ENCODE peak calls at places on chromosomes 13 and 19, in seven cellular contexts. One of them, this sample, is unnamed.

GRCh38 chr19:15194938-15195337 is 5.9 kb downstream of the NOTCH3 start:
- DNase-seq in Peyer's patch: no peak
- DNase-seq in psoas muscle: no peak
- DNase-seq in adrenal gland: no peak
- DNase-seq in uterus: no peak
- DNase-seq in endodermal cell: no peak
- DNase-seq in CD8-positive, alpha-beta T cell: no peak
- DNase-seq in this sample: no peak

GRCh38 chr19:53102186-53102585 is 1.0 kb downstream of the ZNF160 start:
- DNase-seq in Peyer's patch: no peak
- DNase-seq in psoas muscle: no peak
- DNase-seq in adrenal gland: no peak
- DNase-seq in uterus: no peak
- DNase-seq in endodermal cell: peak; percentile 55
- DNase-seq in CD8-positive, alpha-beta T cell: no peak
- DNase-seq in this sample: no peak

GRCh38 chr19:6035026-6035425 is 57.1 kb upstream of the RANBP3 start:
- DNase-seq in Peyer's patch: no peak
- DNase-seq in psoas muscle: no peak
- DNase-seq in adrenal gland: peak; percentile 2
- DNase-seq in uterus: no peak
- DNase-seq in endodermal cell: no peak
- DNase-seq in CD8-positive, alpha-beta T cell: no peak
- DNase-seq in this sample: no peak

GRCh38 chr19:55069137-55069858 is 6.3 kb upstream of the RDH13 start:
- DNase-seq in Peyer's patch: no peak
- DNase-seq in psoas muscle: peak; percentile 56
- DNase-seq in adrenal gland: no peak
- DNase-seq in uterus: no peak
- DNase-seq in endodermal cell: peak; percentile 94
- DNase-seq in CD8-positive, alpha-beta T cell: no peak
- DNase-seq in this sample: no peak

GRCh38 chr19:29871143-29871542 is 59.4 kb downstream of the CCNE1 start:
- DNase-seq in Peyer's patch: no peak
- DNase-seq in psoas muscle: no peak
- DNase-seq in adrenal gland: no peak
- DNase-seq in uterus: no peak
- DNase-seq in endodermal cell: no peak
- DNase-seq in CD8-positive, alpha-beta T cell: no peak
- DNase-seq in this sample: no peak

GRCh38 chr19:30253581-30253996 is 118.6 kb upstream of the ZNF536 start:
- DNase-seq in Peyer's patch: no peak
- DNase-seq in psoas muscle: no peak
- DNase-seq in adrenal gland: peak; percentile 68
- DNase-seq in uterus: no peak
- DNase-seq in endodermal cell: peak; percentile 76
- DNase-seq in CD8-positive, alpha-beta T cell: no peak
- DNase-seq in this sample: no peak

GRCh38 chr13:20182231-20182846 is 10.4 kb downstream of the GJB2 start:
- DNase-seq in Peyer's patch: no peak
- DNase-seq in psoas muscle: no peak
- DNase-seq in adrenal gland: peak; percentile 63
- DNase-seq in uterus: no peak
- DNase-seq in endodermal cell: peak; percentile 82
- DNase-seq in CD8-positive, alpha-beta T cell: peak; percentile 22
- DNase-seq in this sample: no peak

GRCh38 chr13:73715114-73715909 is 418.9 kb downstream of the KLF12 start:
- DNase-seq in Peyer's patch: peak; percentile 25
- DNase-seq in psoas muscle: no peak
- DNase-seq in adrenal gland: no peak
- DNase-seq in uterus: no peak
- DNase-seq in endodermal cell: no peak
- DNase-seq in CD8-positive, alpha-beta T cell: peak; percentile 54
- DNase-seq in this sample: no peak

GRCh38 chr13:46295531-46296464 is 84.1 kb downstream of the LRRC63 start:
- DNase-seq in Peyer's patch: peak; percentile 62
- DNase-seq in psoas muscle: no peak
- DNase-seq in adrenal gland: peak; percentile 49
- DNase-seq in uterus: no peak
- DNase-seq in endodermal cell: no peak
- DNase-seq in CD8-positive, alpha-beta T cell: peak; percentile 53
- DNase-seq in this sample: no peak

GRCh38 chr19:10961763-10962536 is 1.1 kb downstream of the SMARCA4 start:
- DNase-seq in Peyer's patch: no peak
- DNase-seq in psoas muscle: no peak
- DNase-seq in adrenal gland: no peak
- DNase-seq in uterus: no peak
- DNase-seq in endodermal cell: no peak
- DNase-seq in CD8-positive, alpha-beta T cell: no peak
- DNase-seq in this sample: no peak

GRCh38 chr19:55320844-55321419 is 4.2 kb downstream of the TMEM150B start:
- DNase-seq in Peyer's patch: no peak
- DNase-seq in psoas muscle: no peak
- DNase-seq in adrenal gland: no peak
- DNase-seq in uterus: no peak
- DNase-seq in endodermal cell: no peak
- DNase-seq in CD8-positive, alpha-beta T cell: no peak
- DNase-seq in this sample: no peak

GRCh38 chr13:101144808-101145419 is 271.4 kb downstream of the NALCN start:
- DNase-seq in Peyer's patch: no peak
- DNase-seq in psoas muscle: no peak
- DNase-seq in adrenal gland: peak; percentile 28
- DNase-seq in uterus: no peak
- DNase-seq in endodermal cell: no peak
- DNase-seq in CD8-positive, alpha-beta T cell: no peak
- DNase-seq in this sample: no peak

GRCh38 chr13:98405107-98405571 is 171.8 kb downstream of the STK24 start:
- DNase-seq in Peyer's patch: no peak
- DNase-seq in psoas muscle: no peak
- DNase-seq in adrenal gland: no peak
- DNase-seq in uterus: no peak
- DNase-seq in endodermal cell: peak; percentile 70
- DNase-seq in CD8-positive, alpha-beta T cell: no peak
- DNase-seq in this sample: no peak

GRCh38 chr13:79990048-79990447 is 350.9 kb downstream of the SPRY2 start:
- DNase-seq in Peyer's patch: no peak
- DNase-seq in psoas muscle: no peak
- DNase-seq in adrenal gland: no peak
- DNase-seq in uterus: no peak
- DNase-seq in endodermal cell: no peak
- DNase-seq in CD8-positive, alpha-beta T cell: no peak
- DNase-seq in this sample: no peak

GRCh38 chr19:51125421-51126075 is 842 bp downstream of the SIGLEC9 start:
- DNase-seq in Peyer's patch: no peak
- DNase-seq in psoas muscle: no peak
- DNase-seq in adrenal gland: no peak
- DNase-seq in uterus: no peak
- DNase-seq in endodermal cell: peak; percentile 32
- DNase-seq in CD8-positive, alpha-beta T cell: no peak
- DNase-seq in this sample: no peak

GRCh38 chr19:31096047-31096446 is 253.2 kb downstream of the TSHZ3 start:
- DNase-seq in Peyer's patch: no peak
- DNase-seq in psoas muscle: no peak
- DNase-seq in adrenal gland: no peak
- DNase-seq in uterus: no peak
- DNase-seq in endodermal cell: no peak
- DNase-seq in CD8-positive, alpha-beta T cell: no peak
- DNase-seq in this sample: no peak

GRCh38 chr13:26707122-26708006 is 53.2 kb downstream of the GPR12 start:
- DNase-seq in Peyer's patch: no peak
- DNase-seq in psoas muscle: no peak
- DNase-seq in adrenal gland: peak; percentile 61
- DNase-seq in uterus: no peak
- DNase-seq in endodermal cell: peak; percentile 88
- DNase-seq in CD8-positive, alpha-beta T cell: no peak
- DNase-seq in this sample: no peak

GRCh38 chr19:49862411-49863253 is 4.7 kb downstream of the PNKP start:
- DNase-seq in Peyer's patch: no peak
- DNase-seq in psoas muscle: peak; percentile 61
- DNase-seq in adrenal gland: peak; percentile 50
- DNase-seq in uterus: no peak
- DNase-seq in endodermal cell: peak; percentile 89
- DNase-seq in CD8-positive, alpha-beta T cell: no peak
- DNase-seq in this sample: peak; percentile 31

GRCh38 chr19:29259867-29260281 is 46.9 kb upstream of the UQCRFS1 start:
- DNase-seq in Peyer's patch: no peak
- DNase-seq in psoas muscle: no peak
- DNase-seq in adrenal gland: no peak
- DNase-seq in uterus: no peak
- DNase-seq in endodermal cell: no peak
- DNase-seq in CD8-positive, alpha-beta T cell: no peak
- DNase-seq in this sample: no peak

GRCh38 chr13:39385621-39386231 is 217.3 kb downstream of the LHFPL6 start:
- DNase-seq in Peyer's patch: no peak
- DNase-seq in psoas muscle: no peak
- DNase-seq in adrenal gland: no peak
- DNase-seq in uterus: no peak
- DNase-seq in endodermal cell: no peak
- DNase-seq in CD8-positive, alpha-beta T cell: no peak
- DNase-seq in this sample: no peak

DNA sequence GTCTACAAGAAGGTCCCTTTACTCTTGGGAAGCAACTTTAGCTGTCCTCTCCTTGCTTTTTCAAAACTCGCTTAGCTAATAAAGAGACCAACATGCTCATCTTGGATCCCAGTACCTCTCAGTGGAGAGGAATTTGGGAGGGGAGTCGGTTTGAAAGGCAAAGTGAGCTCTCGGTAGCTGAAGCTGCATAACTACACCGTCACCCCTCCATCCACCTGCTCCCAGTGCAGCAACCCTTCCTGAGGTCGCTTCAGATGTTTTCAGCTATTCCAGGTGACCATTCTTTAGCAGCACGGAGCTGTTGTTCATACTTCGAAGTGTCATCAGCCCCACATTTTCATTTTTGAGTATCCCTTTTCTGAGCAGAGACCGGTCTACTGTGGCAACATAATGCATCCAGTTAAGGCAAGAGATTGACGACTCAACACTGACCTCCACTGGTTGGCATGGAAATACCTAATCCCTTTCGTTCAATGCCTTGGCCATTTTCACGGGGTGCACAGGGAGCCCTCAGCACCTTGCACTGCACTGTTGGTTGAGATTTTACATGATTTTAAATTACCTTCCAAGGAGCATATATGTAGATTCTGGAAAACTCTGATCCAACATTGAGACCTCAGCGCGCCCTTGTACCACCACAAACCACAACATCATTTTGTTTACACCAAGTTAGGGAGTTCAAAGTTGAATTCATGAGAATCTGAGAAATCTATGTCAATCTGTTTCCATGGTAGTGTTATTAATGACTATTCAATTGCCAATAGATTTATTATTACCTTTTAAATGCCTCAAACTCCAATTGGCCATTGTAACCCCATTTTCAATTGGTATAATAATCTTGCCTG is 42.2 kb downstream of the DLEU7 start:
- DNase-seq in Peyer's patch: peak; percentile 59
- DNase-seq in psoas muscle: no peak
- DNase-seq in adrenal gland: peak; percentile 78
- DNase-seq in uterus: peak; percentile 54
- DNase-seq in endodermal cell: peak; percentile 88
- DNase-seq in CD8-positive, alpha-beta T cell: peak; percentile 50
- DNase-seq in this sample: no peak
- H3K4me3 ChIP-seq in Peyer's patch: no peak overlapping the region
- H3K4me3 ChIP-seq in psoas muscle: peak overlapping the region; percentile 30
- H3K4me3 ChIP-seq in adrenal gland: no peak overlapping the region
- H3K4me3 ChIP-seq in uterus: no peak overlapping the region
- H3K4me3 ChIP-seq in endodermal cell: no peak overlapping the region
- H3K4me3 ChIP-seq in CD8-positive, alpha-beta T cell: no peak overlapping the region
- H3K4me3 ChIP-seq in this sample: no peak overlapping the region

GRCh38 chr13:50340146-50340545 is 324.9 kb downstream of the KCNRG start:
- DNase-seq in Peyer's patch: no peak
- DNase-seq in psoas muscle: no peak
- DNase-seq in adrenal gland: no peak
- DNase-seq in uterus: no peak
- DNase-seq in endodermal cell: no peak
- DNase-seq in CD8-positive, alpha-beta T cell: no peak
- DNase-seq in this sample: no peak
- H3K4me1 ChIP-seq in Peyer's patch: no peaks in the 10 kb centered on the region
- H3K4me1 ChIP-seq in psoas muscle: no peaks in the 10 kb centered on the region
- H3K4me1 ChIP-seq in adrenal gland: no peaks in the 10 kb centered on the region
- H3K4me1 ChIP-seq in uterus: no peaks in the 10 kb centered on the region
- H3K4me1 ChIP-seq in endodermal cell: no peaks in the 10 kb centered on the region
- H3K4me1 ChIP-seq in CD8-positive, alpha-beta T cell: no peaks in the 10 kb centered on the region
- H3K4me1 ChIP-seq in this sample: no peaks in the 10 kb centered on the region

GRCh38 chr13:94419304-94419943 is 60.1 kb downstream of the DCT start:
- DNase-seq in Peyer's patch: no peak
- DNase-seq in psoas muscle: no peak
- DNase-seq in adrenal gland: no peak
- DNase-seq in uterus: no peak
- DNase-seq in endodermal cell: no peak
- DNase-seq in CD8-positive, alpha-beta T cell: no peak
- DNase-seq in this sample: no peak

GRCh38 chr13:94414141-94414540 is 65.3 kb downstream of the DCT start:
- DNase-seq in Peyer's patch: no peak
- DNase-seq in psoas muscle: no peak
- DNase-seq in adrenal gland: no peak
- DNase-seq in uterus: no peak
- DNase-seq in endodermal cell: no peak
- DNase-seq in CD8-positive, alpha-beta T cell: no peak
- DNase-seq in this sample: no peak

GRCh38 chr13:94417294-94417693 is 62.2 kb downstream of the DCT start:
- DNase-seq in Peyer's patch: no peak
- DNase-seq in psoas muscle: no peak
- DNase-seq in adrenal gland: no peak
- DNase-seq in uterus: no peak
- DNase-seq in endodermal cell: no peak
- DNase-seq in CD8-positive, alpha-beta T cell: no peak
- DNase-seq in this sample: no peak

GRCh38 chr13:94415484-94415883 is 64.0 kb downstream of the DCT start:
- DNase-seq in Peyer's patch: no peak
- DNase-seq in psoas muscle: no peak
- DNase-seq in adrenal gland: no peak
- DNase-seq in uterus: no peak
- DNase-seq in endodermal cell: no peak
- DNase-seq in CD8-positive, alpha-beta T cell: no peak
- DNase-seq in this sample: no peak

GRCh38 chr13:94416454-94417080 is 62.9 kb downstream of the DCT start:
- DNase-seq in Peyer's patch: no peak
- DNase-seq in psoas muscle: no peak
- DNase-seq in adrenal gland: no peak
- DNase-seq in uterus: no peak
- DNase-seq in endodermal cell: peak; percentile 87
- DNase-seq in CD8-positive, alpha-beta T cell: no peak
- DNase-seq in this sample: no peak
- TF ChIP-seq CTCF in Peyer's patch: peak; percentile 17
- TF ChIP-seq CTCF in psoas muscle: no peak
- TF ChIP-seq CTCF in adrenal gland: peak; percentile 13
- TF ChIP-seq CTCF in uterus: no peak
- TF ChIP-seq CTCF in endodermal cell: peak; percentile 92
- TF ChIP-seq CTCF in CD8-positive, alpha-beta T cell: no peak
- TF ChIP-seq CTCF in this sample: no peak

DNA sequence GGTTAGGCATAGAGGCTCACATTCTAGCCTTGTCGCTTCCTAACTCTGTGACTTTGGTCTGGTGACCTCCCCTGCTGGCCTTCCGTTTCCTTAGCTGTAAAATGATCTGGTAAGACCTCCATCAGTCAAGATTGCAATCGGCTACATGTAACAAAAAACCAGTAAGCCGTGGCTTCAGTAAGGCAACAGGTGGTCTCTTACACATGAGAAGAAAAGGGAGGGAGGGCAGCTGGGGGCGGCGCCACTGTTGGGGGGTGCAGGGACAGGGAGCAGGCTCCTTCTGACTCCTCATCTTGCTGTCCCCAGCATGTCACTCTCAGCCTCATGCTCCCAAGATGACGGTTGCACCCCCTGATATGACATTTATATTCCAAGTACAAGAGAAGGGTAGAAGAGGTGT is 148.0 kb downstream of the SIPA1L3 start:
- DNase-seq in Peyer's patch: no peak
- DNase-seq in psoas muscle: no peak
- DNase-seq in adrenal gland: no peak
- DNase-seq in uterus: no peak
- DNase-seq in endodermal cell: peak; percentile 63
- DNase-seq in CD8-positive, alpha-beta T cell: no peak
- DNase-seq in this sample: no peak
- H3K4me3 ChIP-seq in Peyer's patch: no peak overlapping the region
- H3K4me3 ChIP-seq in psoas muscle: no peak overlapping the region
- H3K4me3 ChIP-seq in adrenal gland: no peak overlapping the region
- H3K4me3 ChIP-seq in uterus: no peak overlapping the region
- H3K4me3 ChIP-seq in endodermal cell: no peak overlapping the region
- H3K4me3 ChIP-seq in CD8-positive, alpha-beta T cell: no peak overlapping the region
- H3K4me3 ChIP-seq in this sample: no peak overlapping the region

This sample was measured in pancreas.